ENCODE peak calls at places on chromosomes 12 and 14, in seven cellular contexts. One of them, this sample, is unnamed.

GRCh38 chr12:90839340-90839739 is 115.6 kb downstream of the CCER1 start:
- DNase-seq in posterior vena cava: no peak
- DNase-seq in astrocyte of the cerebellum: no peak
- DNase-seq in activated T-helper 9 cell treated with anti-CD3 and anti-CD28 coated beads, Interleukin-2, amount 50 U/mL, for 16 hours: no peak
- DNase-seq in T-helper 2 cell: no peak
- DNase-seq in activated T-helper 1 cell treated with anti-CD3 and anti-CD28 coated beads, Interleukin-12 subunit alpha, Interleukin-12 subunit beta, Interleukin-2, Interleukin-4 antibody, amounts not matched to agents 30 ng/mL and 10 ng/mL and 1 ng/mL, durations not matched to agents 14 hours and 24 hours and 36 hours: no peak
- DNase-seq in T-helper 1 cell: no peak
- DNase-seq in this sample: no peak

GRCh38 chr12:113912761-113913295 is 53.3 kb downstream of the RBM19 start:
- DNase-seq in posterior vena cava: no peak
- DNase-seq in astrocyte of the cerebellum: peak; percentile 59
- DNase-seq in activated T-helper 9 cell treated with anti-CD3 and anti-CD28 coated beads, Interleukin-2, amount 50 U/mL, for 16 hours: peak; percentile 13
- DNase-seq in T-helper 2 cell: no peak
- DNase-seq in activated T-helper 1 cell treated with anti-CD3 and anti-CD28 coated beads, Interleukin-12 subunit alpha, Interleukin-12 subunit beta, Interleukin-2, Interleukin-4 antibody, amounts not matched to agents 30 ng/mL and 10 ng/mL and 1 ng/mL, durations not matched to agents 14 hours and 24 hours and 36 hours: peak; percentile 15
- DNase-seq in T-helper 1 cell: peak; percentile 27
- DNase-seq in this sample: no peak

GRCh38 chr12:62715086-62715786 is 219.7 kb downstream of the PPM1H start:
- DNase-seq in posterior vena cava: no peak
- DNase-seq in astrocyte of the cerebellum: no peak
- DNase-seq in activated T-helper 9 cell treated with anti-CD3 and anti-CD28 coated beads, Interleukin-2, amount 50 U/mL, for 16 hours: no peak
- DNase-seq in T-helper 2 cell: no peak
- DNase-seq in activated T-helper 1 cell treated with anti-CD3 and anti-CD28 coated beads, Interleukin-12 subunit alpha, Interleukin-12 subunit beta, Interleukin-2, Interleukin-4 antibody, amounts not matched to agents 30 ng/mL and 10 ng/mL and 1 ng/mL, durations not matched to agents 14 hours and 24 hours and 36 hours: no peak
- DNase-seq in T-helper 1 cell: no peak
- DNase-seq in this sample: peak; percentile 85

GRCh38 chr14:101354726-101355125 is 206.6 kb upstream of the DIO3 start:
- DNase-seq in posterior vena cava: no peak
- DNase-seq in astrocyte of the cerebellum: no peak
- DNase-seq in activated T-helper 9 cell treated with anti-CD3 and anti-CD28 coated beads, Interleukin-2, amount 50 U/mL, for 16 hours: no peak
- DNase-seq in T-helper 2 cell: no peak
- DNase-seq in activated T-helper 1 cell treated with anti-CD3 and anti-CD28 coated beads, Interleukin-12 subunit alpha, Interleukin-12 subunit beta, Interleukin-2, Interleukin-4 antibody, amounts not matched to agents 30 ng/mL and 10 ng/mL and 1 ng/mL, durations not matched to agents 14 hours and 24 hours and 36 hours: no peak
- DNase-seq in T-helper 1 cell: no peak
- DNase-seq in this sample: no peak

GRCh38 chr14:102346645-102347044 is 16.0 kb downstream of the CINP start:
- DNase-seq in posterior vena cava: no peak
- DNase-seq in astrocyte of the cerebellum: no peak
- DNase-seq in activated T-helper 9 cell treated with anti-CD3 and anti-CD28 coated beads, Interleukin-2, amount 50 U/mL, for 16 hours: no peak
- DNase-seq in T-helper 2 cell: no peak
- DNase-seq in activated T-helper 1 cell treated with anti-CD3 and anti-CD28 coated beads, Interleukin-12 subunit alpha, Interleukin-12 subunit beta, Interleukin-2, Interleukin-4 antibody, amounts not matched to agents 30 ng/mL and 10 ng/mL and 1 ng/mL, durations not matched to agents 14 hours and 24 hours and 36 hours: no peak
- DNase-seq in T-helper 1 cell: no peak
- DNase-seq in this sample: no peak

GRCh38 chr12:58487280-58488141 is 432.8 kb downstream of the LRIG3 start:
- DNase-seq in posterior vena cava: no peak
- DNase-seq in astrocyte of the cerebellum: peak; percentile 33
- DNase-seq in activated T-helper 9 cell treated with anti-CD3 and anti-CD28 coated beads, Interleukin-2, amount 50 U/mL, for 16 hours: no peak
- DNase-seq in T-helper 2 cell: no peak
- DNase-seq in activated T-helper 1 cell treated with anti-CD3 and anti-CD28 coated beads, Interleukin-12 subunit alpha, Interleukin-12 subunit beta, Interleukin-2, Interleukin-4 antibody, amounts not matched to agents 30 ng/mL and 10 ng/mL and 1 ng/mL, durations not matched to agents 14 hours and 24 hours and 36 hours: no peak
- DNase-seq in T-helper 1 cell: no peak
- DNase-seq in this sample: no peak

GRCh38 chr12:102321305-102322082 is 123.9 kb upstream of the PMCH start:
- DNase-seq in posterior vena cava: no peak
- DNase-seq in astrocyte of the cerebellum: no peak
- DNase-seq in activated T-helper 9 cell treated with anti-CD3 and anti-CD28 coated beads, Interleukin-2, amount 50 U/mL, for 16 hours: no peak
- DNase-seq in T-helper 2 cell: no peak
- DNase-seq in activated T-helper 1 cell treated with anti-CD3 and anti-CD28 coated beads, Interleukin-12 subunit alpha, Interleukin-12 subunit beta, Interleukin-2, Interleukin-4 antibody, amounts not matched to agents 30 ng/mL and 10 ng/mL and 1 ng/mL, durations not matched to agents 14 hours and 24 hours and 36 hours: no peak
- DNase-seq in T-helper 1 cell: no peak
- DNase-seq in this sample: no peak

GRCh38 chr12:104971276-104971675 is 13.2 kb upstream of the SLC41A2 start:
- DNase-seq in posterior vena cava: no peak
- DNase-seq in astrocyte of the cerebellum: no peak
- DNase-seq in activated T-helper 9 cell treated with anti-CD3 and anti-CD28 coated beads, Interleukin-2, amount 50 U/mL, for 16 hours: no peak
- DNase-seq in T-helper 2 cell: no peak
- DNase-seq in activated T-helper 1 cell treated with anti-CD3 and anti-CD28 coated beads, Interleukin-12 subunit alpha, Interleukin-12 subunit beta, Interleukin-2, Interleukin-4 antibody, amounts not matched to agents 30 ng/mL and 10 ng/mL and 1 ng/mL, durations not matched to agents 14 hours and 24 hours and 36 hours: no peak
- DNase-seq in T-helper 1 cell: no peak
- DNase-seq in this sample: no peak

GRCh38 chr12:54411398-54412241 is 7.4 kb downstream of the ITGA5 start:
- DNase-seq in posterior vena cava: peak; percentile 94
- DNase-seq in astrocyte of the cerebellum: no peak
- DNase-seq in activated T-helper 9 cell treated with anti-CD3 and anti-CD28 coated beads, Interleukin-2, amount 50 U/mL, for 16 hours: peak; percentile 28
- DNase-seq in T-helper 2 cell: no peak
- DNase-seq in activated T-helper 1 cell treated with anti-CD3 and anti-CD28 coated beads, Interleukin-12 subunit alpha, Interleukin-12 subunit beta, Interleukin-2, Interleukin-4 antibody, amounts not matched to agents 30 ng/mL and 10 ng/mL and 1 ng/mL, durations not matched to agents 14 hours and 24 hours and 36 hours: peak; percentile 44
- DNase-seq in T-helper 1 cell: peak; percentile 68
- DNase-seq in this sample: no peak

GRCh38 chr12:70367268-70368141 is 1.4 kb downstream of the KCNMB4 start:
- DNase-seq in posterior vena cava: no peak
- DNase-seq in astrocyte of the cerebellum: no peak
- DNase-seq in activated T-helper 9 cell treated with anti-CD3 and anti-CD28 coated beads, Interleukin-2, amount 50 U/mL, for 16 hours: no peak
- DNase-seq in T-helper 2 cell: no peak
- DNase-seq in activated T-helper 1 cell treated with anti-CD3 and anti-CD28 coated beads, Interleukin-12 subunit alpha, Interleukin-12 subunit beta, Interleukin-2, Interleukin-4 antibody, amounts not matched to agents 30 ng/mL and 10 ng/mL and 1 ng/mL, durations not matched to agents 14 hours and 24 hours and 36 hours: no peak
- DNase-seq in T-helper 1 cell: no peak
- DNase-seq in this sample: no peak

GRCh38 chr14:52583544-52583943 is 30.9 kb downstream of the GPR137C start:
- DNase-seq in posterior vena cava: no peak
- DNase-seq in astrocyte of the cerebellum: no peak
- DNase-seq in activated T-helper 9 cell treated with anti-CD3 and anti-CD28 coated beads, Interleukin-2, amount 50 U/mL, for 16 hours: no peak
- DNase-seq in T-helper 2 cell: no peak
- DNase-seq in activated T-helper 1 cell treated with anti-CD3 and anti-CD28 coated beads, Interleukin-12 subunit alpha, Interleukin-12 subunit beta, Interleukin-2, Interleukin-4 antibody, amounts not matched to agents 30 ng/mL and 10 ng/mL and 1 ng/mL, durations not matched to agents 14 hours and 24 hours and 36 hours: no peak
- DNase-seq in T-helper 1 cell: no peak
- DNase-seq in this sample: no peak

GRCh38 chr14:69713976-69714716 is 52.8 kb upstream of the SRSF5 start:
- DNase-seq in posterior vena cava: no peak
- DNase-seq in astrocyte of the cerebellum: no peak
- DNase-seq in activated T-helper 9 cell treated with anti-CD3 and anti-CD28 coated beads, Interleukin-2, amount 50 U/mL, for 16 hours: no peak
- DNase-seq in T-helper 2 cell: no peak
- DNase-seq in activated T-helper 1 cell treated with anti-CD3 and anti-CD28 coated beads, Interleukin-12 subunit alpha, Interleukin-12 subunit beta, Interleukin-2, Interleukin-4 antibody, amounts not matched to agents 30 ng/mL and 10 ng/mL and 1 ng/mL, durations not matched to agents 14 hours and 24 hours and 36 hours: no peak
- DNase-seq in T-helper 1 cell: no peak
- DNase-seq in this sample: no peak

GRCh38 chr12:55708695-55709233 is 1.1 kb upstream of the ITGA7 start:
- DNase-seq in posterior vena cava: no peak
- DNase-seq in astrocyte of the cerebellum: no peak
- DNase-seq in activated T-helper 9 cell treated with anti-CD3 and anti-CD28 coated beads, Interleukin-2, amount 50 U/mL, for 16 hours: no peak
- DNase-seq in T-helper 2 cell: no peak
- DNase-seq in activated T-helper 1 cell treated with anti-CD3 and anti-CD28 coated beads, Interleukin-12 subunit alpha, Interleukin-12 subunit beta, Interleukin-2, Interleukin-4 antibody, amounts not matched to agents 30 ng/mL and 10 ng/mL and 1 ng/mL, durations not matched to agents 14 hours and 24 hours and 36 hours: no peak
- DNase-seq in T-helper 1 cell: no peak
- DNase-seq in this sample: peak; percentile 67

GRCh38 chr12:69239922-69240624 is 704 bp downstream of the CPSF6 start:
- DNase-seq in posterior vena cava: peak; percentile 83
- DNase-seq in astrocyte of the cerebellum: no peak
- DNase-seq in activated T-helper 9 cell treated with anti-CD3 and anti-CD28 coated beads, Interleukin-2, amount 50 U/mL, for 16 hours: peak; percentile 34
- DNase-seq in T-helper 2 cell: peak; percentile 24
- DNase-seq in activated T-helper 1 cell treated with anti-CD3 and anti-CD28 coated beads, Interleukin-12 subunit alpha, Interleukin-12 subunit beta, Interleukin-2, Interleukin-4 antibody, amounts not matched to agents 30 ng/mL and 10 ng/mL and 1 ng/mL, durations not matched to agents 14 hours and 24 hours and 36 hours: peak; percentile 38
- DNase-seq in T-helper 1 cell: peak; percentile 40
- DNase-seq in this sample: peak; percentile 87

GRCh38 chr14:78902010-78902623 is 731.9 kb downstream of the NRXN3 start:
- DNase-seq in posterior vena cava: no peak
- DNase-seq in astrocyte of the cerebellum: peak; percentile 13
- DNase-seq in activated T-helper 9 cell treated with anti-CD3 and anti-CD28 coated beads, Interleukin-2, amount 50 U/mL, for 16 hours: no peak
- DNase-seq in T-helper 2 cell: no peak
- DNase-seq in activated T-helper 1 cell treated with anti-CD3 and anti-CD28 coated beads, Interleukin-12 subunit alpha, Interleukin-12 subunit beta, Interleukin-2, Interleukin-4 antibody, amounts not matched to agents 30 ng/mL and 10 ng/mL and 1 ng/mL, durations not matched to agents 14 hours and 24 hours and 36 hours: no peak
- DNase-seq in T-helper 1 cell: peak; percentile 5
- DNase-seq in this sample: no peak

GRCh38 chr14:68563256-68564131 is 229.4 kb downstream of the ZFP36L1 start:
- DNase-seq in posterior vena cava: no peak
- DNase-seq in astrocyte of the cerebellum: no peak
- DNase-seq in activated T-helper 9 cell treated with anti-CD3 and anti-CD28 coated beads, Interleukin-2, amount 50 U/mL, for 16 hours: no peak
- DNase-seq in T-helper 2 cell: no peak
- DNase-seq in activated T-helper 1 cell treated with anti-CD3 and anti-CD28 coated beads, Interleukin-12 subunit alpha, Interleukin-12 subunit beta, Interleukin-2, Interleukin-4 antibody, amounts not matched to agents 30 ng/mL and 10 ng/mL and 1 ng/mL, durations not matched to agents 14 hours and 24 hours and 36 hours: no peak
- DNase-seq in T-helper 1 cell: no peak
- DNase-seq in this sample: no peak

GRCh38 chr14:77980475-77981321 is 180.8 kb downstream of the ADCK1 start:
- DNase-seq in posterior vena cava: no peak
- DNase-seq in astrocyte of the cerebellum: no peak
- DNase-seq in activated T-helper 9 cell treated with anti-CD3 and anti-CD28 coated beads, Interleukin-2, amount 50 U/mL, for 16 hours: no peak
- DNase-seq in T-helper 2 cell: no peak
- DNase-seq in activated T-helper 1 cell treated with anti-CD3 and anti-CD28 coated beads, Interleukin-12 subunit alpha, Interleukin-12 subunit beta, Interleukin-2, Interleukin-4 antibody, amounts not matched to agents 30 ng/mL and 10 ng/mL and 1 ng/mL, durations not matched to agents 14 hours and 24 hours and 36 hours: no peak
- DNase-seq in T-helper 1 cell: no peak
- DNase-seq in this sample: peak; percentile 90

GRCh38 chr12:25904442-25904841 is 54.0 kb upstream of the RASSF8 start:
- DNase-seq in posterior vena cava: no peak
- DNase-seq in astrocyte of the cerebellum: no peak
- DNase-seq in activated T-helper 9 cell treated with anti-CD3 and anti-CD28 coated beads, Interleukin-2, amount 50 U/mL, for 16 hours: no peak
- DNase-seq in T-helper 2 cell: no peak
- DNase-seq in activated T-helper 1 cell treated with anti-CD3 and anti-CD28 coated beads, Interleukin-12 subunit alpha, Interleukin-12 subunit beta, Interleukin-2, Interleukin-4 antibody, amounts not matched to agents 30 ng/mL and 10 ng/mL and 1 ng/mL, durations not matched to agents 14 hours and 24 hours and 36 hours: no peak
- DNase-seq in T-helper 1 cell: no peak
- DNase-seq in this sample: no peak

GRCh38 chr14:58828298-58828697 is 190.5 kb downstream of the DACT1 start:
- DNase-seq in posterior vena cava: no peak
- DNase-seq in astrocyte of the cerebellum: no peak
- DNase-seq in activated T-helper 9 cell treated with anti-CD3 and anti-CD28 coated beads, Interleukin-2, amount 50 U/mL, for 16 hours: no peak
- DNase-seq in T-helper 2 cell: no peak
- DNase-seq in activated T-helper 1 cell treated with anti-CD3 and anti-CD28 coated beads, Interleukin-12 subunit alpha, Interleukin-12 subunit beta, Interleukin-2, Interleukin-4 antibody, amounts not matched to agents 30 ng/mL and 10 ng/mL and 1 ng/mL, durations not matched to agents 14 hours and 24 hours and 36 hours: no peak
- DNase-seq in T-helper 1 cell: no peak
- DNase-seq in this sample: no peak

GRCh38 chr14:41285193-41285748 is 321.4 kb upstream of the LRFN5 start:
- DNase-seq in posterior vena cava: no peak
- DNase-seq in astrocyte of the cerebellum: peak; percentile 16
- DNase-seq in activated T-helper 9 cell treated with anti-CD3 and anti-CD28 coated beads, Interleukin-2, amount 50 U/mL, for 16 hours: no peak
- DNase-seq in T-helper 2 cell: no peak
- DNase-seq in activated T-helper 1 cell treated with anti-CD3 and anti-CD28 coated beads, Interleukin-12 subunit alpha, Interleukin-12 subunit beta, Interleukin-2, Interleukin-4 antibody, amounts not matched to agents 30 ng/mL and 10 ng/mL and 1 ng/mL, durations not matched to agents 14 hours and 24 hours and 36 hours: no peak
- DNase-seq in T-helper 1 cell: no peak
- DNase-seq in this sample: no peak

GRCh38 chr12:106246891-106247730 is 709 bp downstream of the CKAP4 start:
- DNase-seq in posterior vena cava: peak; percentile 91
- DNase-seq in astrocyte of the cerebellum: no peak
- DNase-seq in activated T-helper 9 cell treated with anti-CD3 and anti-CD28 coated beads, Interleukin-2, amount 50 U/mL, for 16 hours: peak; percentile 47
- DNase-seq in T-helper 2 cell: peak; percentile 27
- DNase-seq in activated T-helper 1 cell treated with anti-CD3 and anti-CD28 coated beads, Interleukin-12 subunit alpha, Interleukin-12 subunit beta, Interleukin-2, Interleukin-4 antibody, amounts not matched to agents 30 ng/mL and 10 ng/mL and 1 ng/mL, durations not matched to agents 14 hours and 24 hours and 36 hours: peak; percentile 43
- DNase-seq in T-helper 1 cell: peak; percentile 60
- DNase-seq in this sample: peak; percentile 93

GRCh38 chr14:61925043-61925442 is 162.8 kb downstream of the SNAPC1 start:
- DNase-seq in posterior vena cava: no peak
- DNase-seq in astrocyte of the cerebellum: peak; percentile 19
- DNase-seq in activated T-helper 9 cell treated with anti-CD3 and anti-CD28 coated beads, Interleukin-2, amount 50 U/mL, for 16 hours: no peak
- DNase-seq in T-helper 2 cell: no peak
- DNase-seq in activated T-helper 1 cell treated with anti-CD3 and anti-CD28 coated beads, Interleukin-12 subunit alpha, Interleukin-12 subunit beta, Interleukin-2, Interleukin-4 antibody, amounts not matched to agents 30 ng/mL and 10 ng/mL and 1 ng/mL, durations not matched to agents 14 hours and 24 hours and 36 hours: no peak
- DNase-seq in T-helper 1 cell: no peak
- DNase-seq in this sample: no peak

GRCh38 chr14:81942071-81942470 is 408.4 kb upstream of the SEL1L start:
- DNase-seq in posterior vena cava: no peak
- DNase-seq in astrocyte of the cerebellum: no peak
- DNase-seq in activated T-helper 9 cell treated with anti-CD3 and anti-CD28 coated beads, Interleukin-2, amount 50 U/mL, for 16 hours: no peak
- DNase-seq in T-helper 2 cell: no peak
- DNase-seq in activated T-helper 1 cell treated with anti-CD3 and anti-CD28 coated beads, Interleukin-12 subunit alpha, Interleukin-12 subunit beta, Interleukin-2, Interleukin-4 antibody, amounts not matched to agents 30 ng/mL and 10 ng/mL and 1 ng/mL, durations not matched to agents 14 hours and 24 hours and 36 hours: no peak
- DNase-seq in T-helper 1 cell: no peak
- DNase-seq in this sample: no peak

GRCh38 chr14:105742531-105742848 is 216.1 kb downstream of the TMEM121 start:
- DNase-seq in posterior vena cava: peak; percentile 53
- DNase-seq in astrocyte of the cerebellum: no peak
- DNase-seq in activated T-helper 9 cell treated with anti-CD3 and anti-CD28 coated beads, Interleukin-2, amount 50 U/mL, for 16 hours: no peak
- DNase-seq in T-helper 2 cell: no peak
- DNase-seq in activated T-helper 1 cell treated with anti-CD3 and anti-CD28 coated beads, Interleukin-12 subunit alpha, Interleukin-12 subunit beta, Interleukin-2, Interleukin-4 antibody, amounts not matched to agents 30 ng/mL and 10 ng/mL and 1 ng/mL, durations not matched to agents 14 hours and 24 hours and 36 hours: no peak
- DNase-seq in T-helper 1 cell: no peak
- DNase-seq in this sample: peak; percentile 58

GRCh38 chr12:48109424-48109823 is 3.5 kb upstream of the SENP1 start:
- DNase-seq in posterior vena cava: no peak
- DNase-seq in astrocyte of the cerebellum: no peak
- DNase-seq in activated T-helper 9 cell treated with anti-CD3 and anti-CD28 coated beads, Interleukin-2, amount 50 U/mL, for 16 hours: no peak
- DNase-seq in T-helper 2 cell: no peak
- DNase-seq in activated T-helper 1 cell treated with anti-CD3 and anti-CD28 coated beads, Interleukin-12 subunit alpha, Interleukin-12 subunit beta, Interleukin-2, Interleukin-4 antibody, amounts not matched to agents 30 ng/mL and 10 ng/mL and 1 ng/mL, durations not matched to agents 14 hours and 24 hours and 36 hours: no peak
- DNase-seq in T-helper 1 cell: no peak
- DNase-seq in this sample: no peak

GRCh38 chr14:65336191-65336591 is 76.3 kb upstream of the FUT8 start:
- DNase-seq in posterior vena cava: no peak
- DNase-seq in astrocyte of the cerebellum: no peak
- DNase-seq in activated T-helper 9 cell treated with anti-CD3 and anti-CD28 coated beads, Interleukin-2, amount 50 U/mL, for 16 hours: peak; percentile 6
- DNase-seq in T-helper 2 cell: no peak
- DNase-seq in activated T-helper 1 cell treated with anti-CD3 and anti-CD28 coated beads, Interleukin-12 subunit alpha, Interleukin-12 subunit beta, Interleukin-2, Interleukin-4 antibody, amounts not matched to agents 30 ng/mL and 10 ng/mL and 1 ng/mL, durations not matched to agents 14 hours and 24 hours and 36 hours: peak; percentile 63
- DNase-seq in T-helper 1 cell: peak; percentile 91
- DNase-seq in this sample: no peak

GRCh38 chr12:47534695-47535094 is 171.1 kb downstream of the RPAP3 start:
- DNase-seq in posterior vena cava: no peak
- DNase-seq in astrocyte of the cerebellum: peak; percentile 18
- DNase-seq in activated T-helper 9 cell treated with anti-CD3 and anti-CD28 coated beads, Interleukin-2, amount 50 U/mL, for 16 hours: no peak
- DNase-seq in T-helper 2 cell: no peak
- DNase-seq in activated T-helper 1 cell treated with anti-CD3 and anti-CD28 coated beads, Interleukin-12 subunit alpha, Interleukin-12 subunit beta, Interleukin-2, Interleukin-4 antibody, amounts not matched to agents 30 ng/mL and 10 ng/mL and 1 ng/mL, durations not matched to agents 14 hours and 24 hours and 36 hours: no peak
- DNase-seq in T-helper 1 cell: no peak
- DNase-seq in this sample: no peak

GRCh38 chr12:33253123-33253522 is 186.5 kb downstream of the SYT10 start:
- DNase-seq in posterior vena cava: no peak
- DNase-seq in astrocyte of the cerebellum: no peak
- DNase-seq in activated T-helper 9 cell treated with anti-CD3 and anti-CD28 coated beads, Interleukin-2, amount 50 U/mL, for 16 hours: no peak
- DNase-seq in T-helper 2 cell: no peak
- DNase-seq in activated T-helper 1 cell treated with anti-CD3 and anti-CD28 coated beads, Interleukin-12 subunit alpha, Interleukin-12 subunit beta, Interleukin-2, Interleukin-4 antibody, amounts not matched to agents 30 ng/mL and 10 ng/mL and 1 ng/mL, durations not matched to agents 14 hours and 24 hours and 36 hours: no peak
- DNase-seq in T-helper 1 cell: no peak
- DNase-seq in this sample: no peak

GRCh38 chr14:68312884-68313725 is 479.8 kb downstream of the ZFP36L1 start:
- DNase-seq in posterior vena cava: no peak
- DNase-seq in astrocyte of the cerebellum: no peak
- DNase-seq in activated T-helper 9 cell treated with anti-CD3 and anti-CD28 coated beads, Interleukin-2, amount 50 U/mL, for 16 hours: no peak
- DNase-seq in T-helper 2 cell: no peak
- DNase-seq in activated T-helper 1 cell treated with anti-CD3 and anti-CD28 coated beads, Interleukin-12 subunit alpha, Interleukin-12 subunit beta, Interleukin-2, Interleukin-4 antibody, amounts not matched to agents 30 ng/mL and 10 ng/mL and 1 ng/mL, durations not matched to agents 14 hours and 24 hours and 36 hours: no peak
- DNase-seq in T-helper 1 cell: peak; percentile 45
- DNase-seq in this sample: no peak

GRCh38 chr12:76666272-76666845 is 97.6 kb upstream of the ZDHHC17 start:
- DNase-seq in posterior vena cava: no peak
- DNase-seq in astrocyte of the cerebellum: no peak
- DNase-seq in activated T-helper 9 cell treated with anti-CD3 and anti-CD28 coated beads, Interleukin-2, amount 50 U/mL, for 16 hours: no peak
- DNase-seq in T-helper 2 cell: no peak
- DNase-seq in activated T-helper 1 cell treated with anti-CD3 and anti-CD28 coated beads, Interleukin-12 subunit alpha, Interleukin-12 subunit beta, Interleukin-2, Interleukin-4 antibody, amounts not matched to agents 30 ng/mL and 10 ng/mL and 1 ng/mL, durations not matched to agents 14 hours and 24 hours and 36 hours: no peak
- DNase-seq in T-helper 1 cell: no peak
- DNase-seq in this sample: no peak

GRCh38 chr14:54669759-54670630 is 103.1 kb downstream of the SAMD4A start:
- DNase-seq in posterior vena cava: peak; percentile 83
- DNase-seq in astrocyte of the cerebellum: peak; percentile 87
- DNase-seq in activated T-helper 9 cell treated with anti-CD3 and anti-CD28 coated beads, Interleukin-2, amount 50 U/mL, for 16 hours: peak; percentile 1
- DNase-seq in T-helper 2 cell: no peak
- DNase-seq in activated T-helper 1 cell treated with anti-CD3 and anti-CD28 coated beads, Interleukin-12 subunit alpha, Interleukin-12 subunit beta, Interleukin-2, Interleukin-4 antibody, amounts not matched to agents 30 ng/mL and 10 ng/mL and 1 ng/mL, durations not matched to agents 14 hours and 24 hours and 36 hours: peak; percentile 5
- DNase-seq in T-helper 1 cell: peak; percentile 87
- DNase-seq in this sample: peak; percentile 76

GRCh38 chr14:94588311-94588710 is 7.1 kb downstream of the SERPINA5 start:
- DNase-seq in posterior vena cava: no peak
- DNase-seq in astrocyte of the cerebellum: no peak
- DNase-seq in activated T-helper 9 cell treated with anti-CD3 and anti-CD28 coated beads, Interleukin-2, amount 50 U/mL, for 16 hours: no peak
- DNase-seq in T-helper 2 cell: no peak
- DNase-seq in activated T-helper 1 cell treated with anti-CD3 and anti-CD28 coated beads, Interleukin-12 subunit alpha, Interleukin-12 subunit beta, Interleukin-2, Interleukin-4 antibody, amounts not matched to agents 30 ng/mL and 10 ng/mL and 1 ng/mL, durations not matched to agents 14 hours and 24 hours and 36 hours: no peak
- DNase-seq in T-helper 1 cell: no peak
- DNase-seq in this sample: no peak

This sample was measured in kidney.